ENCODE peak calls at places on chromosomes 3 and 15, in five cellular contexts. M is brain microvascular endothelial cell, O is upper lobe of right lung, G is ovary, T is fibroblast of lung. Z is an unnamed sample.

GRCh38 chr3:128084675-128085021 is 32.4 kb downstream of the SEC61A1 start:
- DNase-seq in M (no peak), O (peak; percentile 32), G (no peak), T (no peak), Z (no peak)

GRCh38 chr3:34005886-34006285 is 207.5 kb downstream of the PDCD6IP start:
- DNase-seq in M (peak; percentile 67), O (no peak), G (no peak), T (peak; percentile 89), Z (peak; percentile 47)

GRCh38 chr3:61053781-61054496 is 197.3 kb downstream of the FHIT start:
- DNase-seq in M (no peak), O (no peak), G (no peak), T (no peak), Z (no peak)

GRCh38 chr3:134885877-134886621 is 91.0 kb downstream of the EPHB1 start:
- DNase-seq in M (no peak), O (no peak), G (no peak), T (peak; percentile 36), Z (peak; percentile 9)

GRCh38 chr3:178618907-178619306 is 82.7 kb downstream of the KCNMB2 start:
- DNase-seq in M (no peak), O (no peak), G (no peak), T (no peak), Z (no peak)

GRCh38 chr15:69939513-69940440 is 157.9 kb downstream of the TLE3 start:
- DNase-seq in M (no peak), O (no peak), G (no peak), T (peak; percentile 22), Z (no peak)

GRCh38 chr3:157088506-157089454 is 71.2 kb downstream of the CCNL1 start:
- DNase-seq in M (peak; percentile 92), O (peak; percentile 98), G (peak; percentile 98), T (peak; percentile 94), Z (peak; percentile 98)

GRCh38 chr3:46200211-46200610 is 7.9 kb downstream of the CCR1 start:
- DNase-seq in M (no peak), O (no peak), G (no peak), T (no peak), Z (no peak)

GRCh38 chr3:171788546-171789351 is 21.5 kb downstream of the PLD1 start:
- DNase-seq in M (peak; percentile 72), O (no peak), G (no peak), T (peak; percentile 95), Z (peak; percentile 90)

GRCh38 chr15:40241305-40242215 is 2.7 kb downstream of the PAK6 start:
- DNase-seq in M (no peak), O (peak; percentile 50), G (no peak), T (no peak), Z (no peak)

GRCh38 chr15:23629234-23629805 is 18.3 kb downstream of the MAGEL2 start:
- DNase-seq in M (no peak), O (no peak), G (no peak), T (peak; percentile 4), Z (no peak)

GRCh38 chr15:25690673-25691543 is 172.2 kb downstream of the ATP10A start:
- DNase-seq in M (peak; percentile 66), O (peak; percentile 55), G (no peak), T (peak; percentile 88), Z (peak; percentile 81)

GRCh38 chr3:99753268-99753975 is 64.2 kb upstream of the CMSS1 start:
- DNase-seq in M (peak; percentile 69), O (no peak), G (no peak), T (peak; percentile 81), Z (peak; percentile 85)

GRCh38 chr3:58487140-58487886 is 4.6 kb upstream of the KCTD6 start:
- DNase-seq in M (peak; percentile 56), O (no peak), G (no peak), T (peak; percentile 74), Z (peak; percentile 56)

GRCh38 chr3:191901746-191902145 is 440.8 kb downstream of the PYDC2 start:
- DNase-seq in M (no peak), O (no peak), G (no peak), T (peak; percentile 26), Z (no peak)

DNA sequence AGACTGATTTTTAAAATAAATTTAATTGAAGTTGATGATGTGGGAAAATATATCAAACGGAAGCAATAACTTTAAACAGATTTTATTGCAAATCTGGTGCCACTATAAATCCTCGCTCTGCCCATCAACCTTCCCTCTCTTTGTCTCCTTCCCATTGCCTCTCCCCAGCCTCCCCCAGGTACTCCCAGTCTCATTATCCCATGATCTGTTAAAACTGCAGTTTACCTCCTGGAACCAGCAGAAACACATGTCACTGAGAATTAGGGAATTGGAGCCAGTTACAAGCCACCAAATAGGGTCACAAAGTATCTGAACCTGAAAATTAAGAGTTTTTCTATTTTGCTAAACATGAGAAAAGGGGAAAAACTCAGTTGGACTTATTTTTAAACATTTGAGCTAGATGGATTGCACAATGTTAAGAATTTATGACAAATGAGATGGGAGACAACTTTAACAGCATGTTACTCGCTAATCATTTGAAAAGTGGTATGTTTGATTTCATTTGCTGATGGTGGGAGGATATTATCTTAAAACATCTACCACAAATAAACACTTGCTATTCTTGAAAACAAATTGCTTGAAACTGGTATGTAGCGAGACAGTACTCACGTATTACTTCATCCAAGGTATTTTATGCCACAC is 2.4 kb downstream of the PLCH1 start:
- DNase-seq in M (no peak), O (no peak), G (no peak), T (no peak), Z (no peak)
- H3K4me3 ChIP-seq in M (no peak overlapping the region), O (peak overlapping the region; percentile 61), G (no peak overlapping the region), T (no peak overlapping the region), Z (no peak overlapping the region)

GRCh38 chr3:168117059-168117458 is 21.3 kb upstream of the GOLIM4 start:
- DNase-seq in M (peak; percentile 22), O (no peak), G (no peak), T (peak; percentile 78), Z (peak; percentile 79)

GRCh38 chr3:168116279-168116678 is 20.6 kb upstream of the GOLIM4 start:
- DNase-seq in M (no peak), O (peak; percentile 67), G (no peak), T (peak; percentile 93), Z (peak; percentile 85)

GRCh38 chr3:168117853-168118313 is 22.2 kb upstream of the GOLIM4 start:
- DNase-seq in M (peak; percentile 39), O (no peak), G (no peak), T (peak; percentile 41), Z (peak; percentile 51)

GRCh38 chr3:168112894-168113293 is 17.2 kb upstream of the GOLIM4 start:
- DNase-seq in M (no peak), O (no peak), G (no peak), T (no peak), Z (no peak)

DNA sequence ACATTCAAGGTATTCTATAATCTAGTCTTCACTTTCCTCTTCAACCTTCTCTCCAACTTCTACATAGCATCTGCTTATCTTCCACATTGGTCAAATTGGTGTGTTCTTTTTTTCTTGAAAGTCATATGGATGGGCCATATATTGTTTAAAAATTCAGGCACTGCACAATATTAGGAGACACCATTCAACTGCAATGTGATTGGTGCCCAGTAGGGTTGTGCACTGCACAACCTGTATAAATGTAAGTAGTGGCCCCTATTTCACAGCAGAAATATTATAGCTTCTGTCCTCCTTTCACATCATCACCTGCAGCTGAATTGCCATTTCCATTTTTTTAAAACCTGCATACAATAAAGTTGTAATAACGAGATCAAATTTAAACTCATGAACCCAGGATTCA is 18.1 kb upstream of the GOLIM4 start:
- DNase-seq in M (no peak), O (no peak), G (no peak), T (no peak), Z (no peak)
- H3K4me3 ChIP-seq in M (no peak overlapping the region), O (no peak overlapping the region), G (no peak overlapping the region), T (no peak overlapping the region), Z (no peak overlapping the region)

GRCh38 chr3:194768586-194768985 is 82.9 kb downstream of the FAM43A start:
- DNase-seq in M (no peak), O (no peak), G (peak; percentile 38), T (no peak), Z (no peak)
- H3K4me3 ChIP-seq in M (no peak overlapping the region), O (no peak overlapping the region), G (peak overlapping the region; percentile 5), T (no peak overlapping the region), Z (no peak overlapping the region)

DNA sequence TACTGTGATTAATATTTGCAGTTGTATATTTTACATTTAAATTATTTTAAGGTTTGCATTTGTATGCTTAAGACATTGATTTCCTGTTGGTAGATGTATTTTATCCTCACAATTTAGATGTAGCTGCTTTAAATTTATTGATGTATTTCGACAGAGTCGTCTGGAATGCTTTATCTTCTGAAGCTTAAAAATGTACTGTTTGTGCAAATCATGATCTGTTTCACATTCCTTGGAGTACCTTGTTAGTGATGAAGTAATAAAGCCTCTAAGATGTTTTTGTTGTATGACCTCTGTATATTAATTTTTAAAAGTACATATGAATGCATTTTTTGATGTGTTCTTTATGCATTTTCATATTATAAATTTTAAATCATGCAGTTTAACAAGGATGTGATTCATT is 1.9 kb downstream of the CHD2 start:
- DNase-seq in M (no peak), O (no peak), G (no peak), T (no peak), Z (peak; percentile 37)
- H3K4me3 ChIP-seq in M (peak overlapping the region; percentile 73), O (peak overlapping the region; percentile 67), G (peak overlapping the region; percentile 71), T (peak overlapping the region; percentile 68), Z (peak overlapping the region; percentile 62)